ENCODE peak calls at places on chromosomes 4 and X, in four cellular contexts. Y is HepG2, D is K562, Z is Panc1. O is an unnamed sample.

GRCh38 chr4:2804973-2805501 is 12.2 kb downstream of the SH3BP2 start:
- DNase-seq in Y (no peak), D (no peak), Z (no peak), O (no peak)

GRCh38 chrX:73855546-73855945 is 292.5 kb downstream of the CHIC1 start:
- DNase-seq in Y (peak), D (peak), Z (peak), O (peak)

GRCh38 chrX:12958059-12958458 is 16.9 kb upstream of the TMSB4X start:
- DNase-seq in Y (no peak), D (no peak), Z (no peak), O (no peak)

GRCh38 chr4:20422398-20422797 is 170.7 kb downstream of the SLIT2 start:
- DNase-seq in Y (peak), D (peak), Z (peak), O (peak)

GRCh38 chr4:47837582-47838294 is at the start of gene CORIN:
- DNase-seq in Y (no peak), D (no peak), Z (no peak), O (no peak)

GRCh38 chr4:17018013-17018412 is 119.6 kb upstream of the LDB2 start:
- DNase-seq in Y (no peak), D (no peak), Z (no peak), O (no peak)

GRCh38 chr4:127291316-127291715 is 341.4 kb upstream of the INTU start:
- DNase-seq in Y (no peak), D (no peak), Z (no peak), O (no peak)

GRCh38 chr4:6461301-6462165 is 10.9 kb downstream of the PPP2R2C start:
- DNase-seq in Y (no peak), D (no peak), Z (no peak), O (no peak)

GRCh38 chr4:14856927-14857220 is 145.4 kb upstream of the CPEB2 start:
- DNase-seq in Y (no peak), D (no peak), Z (no peak), O (no peak)

GRCh38 chr4:55157559-55158277 is 32.3 kb upstream of the KDR start:
- DNase-seq in Y (no peak), D (no peak), Z (no peak), O (no peak)

GRCh38 chrX:95728446-95728845 is 956.2 kb upstream of the DIAPH2 start:
- DNase-seq in Y (no peak), D (no peak), Z (no peak), O (no peak)

GRCh38 chrX:119784747-119785446 is 6.5 kb downstream of the RPL39 start:
- DNase-seq in Y (no peak), D (peak), Z (peak), O (no peak)

GRCh38 chr4:26175016-26175786 is 145.6 kb upstream of the RBPJ start:
- DNase-seq in Y (no peak), D (no peak), Z (no peak), O (no peak)

GRCh38 chrX:117301086-117301485 is 815.5 kb downstream of the KLHL13 start:
- DNase-seq in Y (no peak), D (no peak), Z (no peak), O (no peak)

GRCh38 chr4:70183168-70183939 is 12.2 kb upstream of the ODAM start:
- DNase-seq in Y (peak), D (peak), Z (no peak), O (peak)

GRCh38 chrX:55636109-55636508 is 12.9 kb downstream of the FOXR2 start:
- DNase-seq in Y (no peak), D (no peak), Z (no peak), O (no peak)

GRCh38 chrX:101079223-101079622 is 544 bp downstream of the TMEM35A start:
- DNase-seq in Y (no peak), D (no peak), Z (no peak), O (no peak)

GRCh38 chr4:139295317-139296299 is 5.7 kb upstream of the NAA15 start:
- DNase-seq in Y (peak), D (peak), Z (peak), O (peak)
- TF ChIP-seq TCF7L2 in Y (no peak), D (no peak), Z (no peak), O (peak)

GRCh38 chr4:186691396-186691795 is 32.3 kb downstream of the FAT1 start:
- DNase-seq in Y (no peak), D (no peak), Z (no peak), O (no peak)

GRCh38 chr4:186688150-186688943 is 35.3 kb downstream of the FAT1 start:
- DNase-seq in Y (peak), D (no peak), Z (no peak), O (no peak)

GRCh38 chr4:186687263-186687662 is 36.4 kb downstream of the FAT1 start:
- DNase-seq in Y (no peak), D (no peak), Z (no peak), O (no peak)

GRCh38 chr4:186685744-186686143 is 37.9 kb downstream of the FAT1 start:
- DNase-seq in Y (peak), D (no peak), Z (peak), O (peak)

DNA sequence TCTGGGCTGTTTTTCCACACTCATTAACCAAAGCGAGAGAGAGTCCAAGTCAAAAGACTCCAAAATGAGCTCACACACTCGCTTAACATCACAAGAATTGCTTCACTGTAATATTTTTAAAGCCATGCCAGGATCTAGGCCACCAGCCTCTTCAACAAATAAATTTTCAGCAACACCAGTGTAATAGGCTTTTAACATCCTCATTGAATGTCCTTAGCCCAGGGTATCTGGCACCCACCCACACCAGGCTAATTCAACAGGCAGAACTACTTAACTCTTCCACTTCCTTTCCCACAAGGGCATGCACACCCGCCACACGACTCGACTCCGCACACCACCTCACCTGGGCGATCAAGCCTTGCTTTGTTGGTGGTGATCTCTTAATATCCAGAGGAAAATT is 34.2 kb downstream of the FAT1 start:
- DNase-seq in Y (no peak), D (no peak), Z (no peak), O (no peak)
- TF ChIP-seq TCF7L2 in Y (no peak), D (no peak), Z (no peak), O (no peak)

GRCh38 chrX:129998006-129998405 is 15.6 kb downstream of the BCORL1 start:
- DNase-seq in Y (no peak), D (no peak), Z (no peak), O (no peak)
- TF ChIP-seq TCF7L2 in Y (no peak), D (no peak), Z (no peak), O (no peak)

GRCh38 chr4:170089743-170090666 is at the start of gene AADAT:
- DNase-seq in Y (peak), D (peak), Z (peak), O (peak)
- TF ChIP-seq TCF7L2 in Y (no peak), D (no peak), Z (no peak), O (peak)

DNA sequence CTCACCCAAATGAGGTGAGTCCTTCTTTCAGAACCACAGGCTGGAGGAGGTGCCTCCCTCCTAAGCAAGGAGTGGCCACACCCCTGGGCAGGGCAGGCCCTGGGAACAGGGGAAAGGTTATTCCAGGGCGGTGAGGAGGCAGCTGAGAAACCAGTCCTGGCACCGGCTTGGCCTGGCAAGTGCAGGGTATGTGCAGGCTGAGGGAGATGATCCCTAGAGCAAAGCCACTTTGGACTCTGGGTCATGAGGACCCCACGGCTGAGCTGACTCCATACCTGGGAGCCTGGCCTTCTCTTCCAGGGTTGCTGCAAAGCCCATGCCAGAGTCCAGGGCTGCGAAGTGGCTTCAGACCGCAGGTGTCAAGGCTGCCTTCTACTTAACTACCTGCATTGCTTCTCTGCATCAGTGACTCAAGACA is 49.5 kb upstream of the HELT start:
- DNase-seq in Y (no peak), D (no peak), Z (no peak), O (no peak)
- TF ChIP-seq TCF7L2 in Y (no peak), D (no peak), Z (no peak), O (no peak)